ENCODE peak calls at places on chromosomes 11 and 22, in five cellular contexts. X is neural progenitor cell, F is kidney epithelial cell, I is upper lobe of left lung, K is left ventricle myocardium inferior. A is an unnamed sample.

GRCh38 chr11:73236879-73237278 is 18.8 kb downstream of the P2RY2 start:
- DNase-seq in X (peak), F (no peak), I (no peak), K (peak), A (no peak)

GRCh38 chr11:106520146-106520912 is 442.9 kb downstream of the AASDHPPT start:
- DNase-seq in X (no peak), F (no peak), I (no peak), K (no peak), A (no peak)

GRCh38 chr22:35777335-35777975 is 59.8 kb downstream of the APOL5 start:
- DNase-seq in X (no peak), F (peak), I (no peak), K (no peak), A (no peak)

GRCh38 chr11:55669376-55669775 is 7.4 kb downstream of the OR4C6 start:
- DNase-seq in X (no peak), F (no peak), I (no peak), K (no peak), A (no peak)

GRCh38 chr11:63991558-63991957 is 5.3 kb downstream of the OTUB1 start:
- DNase-seq in X (no peak), F (no peak), I (no peak), K (no peak), A (no peak)

GRCh38 chr22:36953239-36954080 is 40.0 kb downstream of the CSF2RB start:
- DNase-seq in X (no peak), F (no peak), I (no peak), K (no peak), A (no peak)

GRCh38 chr11:59756845-59757244 is 1.7 kb downstream of the STX3 start:
- DNase-seq in X (no peak), F (no peak), I (no peak), K (no peak), A (no peak)

GRCh38 chr22:38843201-38843715 is 570 bp downstream of the NPTXR start:
- DNase-seq in X (peak), F (no peak), I (peak), K (peak), A (no peak)

GRCh38 chr22:18130699-18131429 is 19.1 kb upstream of the USP18 start:
- DNase-seq in X (no peak), F (no peak), I (peak), K (no peak), A (no peak)

GRCh38 chr11:115284766-115285165 is 219.4 kb downstream of the CADM1 start:
- DNase-seq in X (peak), F (no peak), I (no peak), K (no peak), A (no peak)

GRCh38 chr11:72821221-72821919 is 7.2 kb downstream of the ATG16L2 start:
- DNase-seq in X (no peak), F (no peak), I (peak), K (no peak), A (no peak)

GRCh38 chr11:78801161-78801884 is 226.7 kb upstream of the NARS2 start:
- DNase-seq in X (no peak), F (peak), I (no peak), K (no peak), A (no peak)

GRCh38 chr11:1193326-1194230 is 29.3 kb upstream of the MUC5B start:
- DNase-seq in X (no peak), F (no peak), I (peak), K (peak), A (peak)

GRCh38 chr11:130587658-130588057 is 139.2 kb downstream of the ADAMTS15 start:
- DNase-seq in X (no peak), F (no peak), I (no peak), K (no peak), A (no peak)

GRCh38 chr11:2375341-2375853 is 1.7 kb upstream of the CD81 start:
- DNase-seq in X (no peak), F (no peak), I (no peak), K (peak), A (no peak)

GRCh38 chr22:25051073-25051472 is 98.6 kb downstream of the KIAA1671 start:
- DNase-seq in X (no peak), F (no peak), I (no peak), K (no peak), A (no peak)

GRCh38 chr11:92552942-92553341 is 328.3 kb downstream of the FAT3 start:
- DNase-seq in X (no peak), F (no peak), I (no peak), K (no peak), A (no peak)

GRCh38 chr22:44572414-44573207 is 74.6 kb upstream of the RTL6 start:
- DNase-seq in X (no peak), F (no peak), I (peak), K (no peak), A (peak)

GRCh38 chr11:76798656-76799055 is 15.5 kb downstream of the TSKU start:
- DNase-seq in X (no peak), F (no peak), I (peak), K (no peak), A (peak)

GRCh38 chr22:48678171-48679135 is 1149.2 kb downstream of the BRD1 start:
- DNase-seq in X (no peak), F (no peak), I (peak), K (peak), A (no peak)

GRCh38 chr11:100942016-100942415 is 187.6 kb downstream of the PGR start:
- DNase-seq in X (no peak), F (no peak), I (no peak), K (peak), A (no peak)

GRCh38 chr11:85829172-85829571 is 18.2 kb upstream of the SYTL2 start:
- DNase-seq in X (no peak), F (no peak), I (no peak), K (no peak), A (no peak)

GRCh38 chr22:17888855-17889254 is 114.6 kb upstream of the BID start:
- DNase-seq in X (peak), F (no peak), I (no peak), K (no peak), A (no peak)

GRCh38 chr11:94473177-94473799 is 20.4 kb downstream of the MRE11 start:
- DNase-seq in X (no peak), F (no peak), I (no peak), K (no peak), A (no peak)

GRCh38 chr22:49764151-49764581 is 63.5 kb downstream of the BRD1 start:
- DNase-seq in X (no peak), F (no peak), I (peak), K (peak), A (peak)

GRCh38 chr11:19547044-19547443 is 165.6 kb upstream of the NAV2 start:
- DNase-seq in X (no peak), F (no peak), I (no peak), K (no peak), A (no peak)

GRCh38 chr11:11038339-11039248 is 180.7 kb upstream of the ZBED5 start:
- DNase-seq in X (peak), F (no peak), I (peak), K (no peak), A (no peak)

GRCh38 chr22:42396621-42397331 is 35.4 kb downstream of the NFAM1 start:
- DNase-seq in X (no peak), F (no peak), I (no peak), K (no peak), A (no peak)
- TF ChIP-seq CTCF in X (no peak), F (peak), I (peak), K (no peak), A (no peak)

GRCh38 chr22:43088616-43088978 is 594 bp downstream of the TTLL1 start:
- DNase-seq in X (no peak), F (no peak), I (no peak), K (no peak), A (no peak)

GRCh38 chr22:43094085-43094484 is 4.9 kb upstream of the TTLL1 start:
- DNase-seq in X (no peak), F (no peak), I (no peak), K (peak), A (no peak)

GRCh38 chr22:43092085-43092484 is 2.9 kb upstream of the TTLL1 start:
- DNase-seq in X (no peak), F (no peak), I (no peak), K (no peak), A (no peak)

GRCh38 chr22:43088979-43089717 is at the start of gene TTLL1:
- DNase-seq in X (peak), F (no peak), I (peak), K (peak), A (peak)

GRCh38 chr22:43090130-43090789 is 1.1 kb upstream of the TTLL1 start:
- DNase-seq in X (peak), F (no peak), I (no peak), K (peak), A (no peak)
- TF ChIP-seq CTCF in X (peak), F (peak), I (no peak), K (peak), A (peak)

GRCh38 chr11:42498971-42499370 is 812.8 kb upstream of the API5 start:
- DNase-seq in X (no peak), F (no peak), I (no peak), K (no peak), A (no peak)
- TF ChIP-seq CTCF in X (no peak), F (no peak), I (no peak), K (no peak), A (no peak)

DNA sequence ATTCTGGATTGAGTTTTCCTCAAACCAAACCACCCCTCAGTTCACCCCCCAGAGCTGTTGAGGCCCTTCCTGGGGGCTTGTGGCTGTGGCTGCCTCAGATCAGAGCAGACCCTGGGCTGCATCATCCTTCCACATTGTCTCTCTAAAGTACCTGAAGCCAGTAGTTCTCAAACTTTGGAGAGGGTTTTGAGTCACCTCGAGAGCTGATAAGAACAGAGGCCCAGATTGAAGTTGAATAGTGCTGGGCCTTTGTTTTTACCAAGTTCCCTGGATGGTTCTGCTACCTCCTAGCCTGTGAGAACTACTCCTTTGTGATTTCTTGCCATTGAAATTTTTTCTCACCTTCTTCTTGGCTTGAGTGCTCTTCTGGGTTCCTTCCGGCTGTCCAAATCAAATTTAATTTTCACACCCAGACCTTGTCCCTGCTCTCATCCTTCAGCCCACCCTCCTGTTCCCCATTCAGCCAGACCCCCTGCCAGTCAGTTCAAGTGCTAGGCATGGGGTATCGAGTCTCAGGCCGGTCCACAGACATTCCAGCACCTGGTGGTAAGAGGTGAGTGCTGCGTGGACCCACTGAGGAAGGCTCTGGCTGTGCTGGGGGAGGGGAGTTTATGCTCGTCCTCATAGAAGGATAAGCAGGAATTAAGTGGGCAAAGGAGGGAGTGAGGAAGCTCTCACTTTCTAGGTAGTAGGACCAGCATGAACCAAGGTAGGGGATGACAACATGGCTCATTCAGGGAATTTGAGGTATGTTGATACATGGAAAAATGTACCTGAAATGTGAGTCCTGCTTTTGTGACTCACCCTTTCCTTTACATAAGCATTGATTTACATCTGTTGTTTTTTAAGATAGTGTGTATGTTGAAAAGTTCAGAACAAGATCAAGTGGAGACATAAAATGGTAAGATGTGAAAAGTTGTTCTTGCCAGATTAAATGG is 116.5 kb downstream of the PTPRJ start:
- DNase-seq in X (no peak), F (no peak), I (no peak), K (no peak), A (no peak)
- TF ChIP-seq CTCF in X (no peak), F (no peak), I (no peak), K (no peak), A (peak)

GRCh38 chr11:96340555-96340885 is 2.5 kb downstream of the MAML2 start:
- DNase-seq in X (no peak), F (no peak), I (no peak), K (no peak), A (no peak)

GRCh38 chr11:96342131-96342970 is 644 bp downstream of the MAML2 start:
- DNase-seq in X (peak), F (no peak), I (no peak), K (no peak), A (no peak)

GRCh38 chr11:96339704-96340554 is 3.1 kb downstream of the MAML2 start:
- DNase-seq in X (no peak), F (no peak), I (no peak), K (no peak), A (no peak)

GRCh38 chr11:96341237-96342130 is 1.5 kb downstream of the MAML2 start:
- DNase-seq in X (peak), F (no peak), I (peak), K (peak), A (no peak)

DNA sequence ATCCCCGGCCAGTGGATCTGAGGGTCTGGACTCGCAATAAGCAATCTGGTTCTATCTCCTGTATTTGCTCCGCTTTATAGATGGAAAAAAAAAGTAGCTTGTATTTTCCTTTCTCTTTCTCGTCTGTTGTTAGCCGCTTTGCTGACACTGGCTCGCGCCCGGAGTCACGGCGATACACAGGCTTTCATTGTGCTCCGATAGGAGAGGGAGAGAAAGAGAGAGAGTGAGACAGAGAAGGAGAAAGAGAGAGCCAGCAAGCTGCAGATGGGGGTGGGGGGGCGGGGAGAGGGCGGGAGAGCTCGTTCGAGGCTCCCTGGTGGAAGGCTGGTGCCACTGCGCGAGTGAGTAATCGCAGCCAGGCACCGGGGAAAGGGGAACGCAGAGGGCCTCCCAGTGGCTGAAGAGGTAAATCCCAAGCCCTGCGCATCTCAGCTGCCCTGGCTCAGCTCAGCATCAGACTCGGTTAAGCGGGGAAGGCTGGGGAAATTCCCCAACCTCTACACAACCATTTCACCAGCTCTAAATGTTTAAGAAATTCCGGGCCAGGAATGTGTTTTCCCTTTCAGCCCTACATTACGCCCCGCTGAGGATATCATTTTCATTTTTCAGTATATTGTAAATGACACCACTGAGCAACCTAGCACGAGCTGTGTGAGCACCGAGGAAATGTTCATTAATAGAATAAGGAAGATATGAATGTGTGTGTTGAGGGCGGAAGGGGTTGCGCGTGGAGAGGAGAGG is at the start of gene MAML2:
- DNase-seq in X (peak), F (peak), I (peak), K (peak), A (peak)
- TF ChIP-seq CTCF in X (peak), F (peak), I (peak), K (peak), A (peak)

GRCh38 chr11:61959678-61960077 is 7.8 kb downstream of the FTH1 start:
- DNase-seq in X (no peak), F (no peak), I (no peak), K (no peak), A (no peak)

GRCh38 chr11:61958590-61958989 is 8.4 kb downstream of the BEST1 start:
- DNase-seq in X (no peak), F (no peak), I (no peak), K (no peak), A (no peak)

GRCh38 chr11:61957028-61957770 is 7.0 kb downstream of the BEST1 start:
- DNase-seq in X (no peak), F (no peak), I (no peak), K (no peak), A (no peak)

GRCh38 chr11:61960532-61960931 is 6.9 kb downstream of the FTH1 start:
- DNase-seq in X (no peak), F (no peak), I (no peak), K (no peak), A (peak)

DNA sequence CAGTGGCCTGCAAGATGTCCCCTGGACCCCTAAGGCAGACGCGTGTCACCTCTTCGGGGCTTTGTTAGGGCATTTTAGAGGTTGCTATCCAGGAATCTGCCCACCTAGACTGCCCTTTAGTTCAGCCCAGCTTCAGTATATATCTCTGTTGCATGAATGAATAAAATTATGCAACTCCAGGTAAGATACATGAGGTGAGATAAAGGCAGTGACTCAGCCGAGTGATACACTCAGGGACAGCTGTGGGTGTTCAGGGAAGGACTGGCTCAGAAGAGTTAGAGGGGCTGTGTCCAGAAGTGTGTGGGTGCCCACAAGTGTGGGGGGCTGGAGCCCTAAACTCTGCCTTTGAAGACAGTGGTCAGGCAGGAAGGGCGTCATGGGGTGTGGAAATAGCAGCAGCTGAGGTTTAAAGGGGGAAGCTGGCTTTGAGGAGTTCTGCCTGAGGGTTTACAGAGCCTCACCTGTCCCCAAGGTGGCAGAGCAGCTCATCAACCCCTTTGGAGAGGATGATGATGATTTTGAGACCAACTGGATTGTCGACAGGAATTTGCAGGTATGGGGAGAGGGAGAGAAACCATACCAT is 8.3 kb downstream of the FTH1 start:
- DNase-seq in X (no peak), F (no peak), I (no peak), K (no peak), A (no peak)
- TF ChIP-seq CTCF in X (no peak), F (no peak), I (no peak), K (no peak), A (no peak)

A was measured in type B pancreatic cell.